ENCODE peak calls at places on chromosomes 2 and 18, in four cellular contexts. L, V, R and H are unnamed samples.
A peak's percentile ranks its signal among the peaks of the same experiment; 100 is the strongest.

GRCh38 chr18:61748024-61748423 is 144.8 kb downstream of the RNF152 start:
- DNase-seq in L (no peak), V (no peak), R (no peak), H (no peak)

GRCh38 chr18:59220784-59221765 is 1.1 kb downstream of the GRP start:
- DNase-seq in L (no peak), V (peak; percentile 59), R (no peak), H (no peak)

GRCh38 chr18:63882333-63883141 is 5.0 kb upstream of the SERPINB2 start:
- DNase-seq in L (peak; percentile 95), V (no peak), R (peak; percentile 99), H (no peak)

GRCh38 chr2:64488050-64488974 is 34.4 kb downstream of the LGALSL start:
- DNase-seq in L (peak; percentile 4), V (peak; percentile 91), R (peak; percentile 65), H (peak; percentile 78)

GRCh38 chr2:134603966-134604365 is 114.8 kb downstream of the TMEM163 start:
- DNase-seq in L (no peak), V (no peak), R (no peak), H (no peak)

GRCh38 chr2:236859896-236860295 is 225.8 kb upstream of the COPS8 start:
- DNase-seq in L (no peak), V (no peak), R (no peak), H (peak; percentile 48)

GRCh38 chr18:36831139-36831538 is 2.2 kb downstream of the KIAA1328 start:
- DNase-seq in L (no peak), V (no peak), R (no peak), H (no peak)

GRCh38 chr2:228853151-228853550 is 417.9 kb downstream of the PID1 start:
- DNase-seq in L (no peak), V (no peak), R (no peak), H (no peak)

GRCh38 chr2:150191349-150191748 is 296.1 kb downstream of the RND3 start:
- DNase-seq in L (peak; percentile 84), V (no peak), R (peak; percentile 80), H (no peak)

GRCh38 chr2:12315224-12315623 is 401.5 kb upstream of the TRIB2 start:
- DNase-seq in L (no peak), V (no peak), R (no peak), H (no peak)

GRCh38 chr2:45237128-45237527 is 227.9 kb upstream of the SIX2 start:
- DNase-seq in L (no peak), V (no peak), R (no peak), H (no peak)

GRCh38 chr2:147331790-147332419 is 512.9 kb upstream of the ACVR2A start:
- DNase-seq in L (peak; percentile 14), V (no peak), R (peak; percentile 59), H (no peak)

GRCh38 chr18:74276609-74277008 is 15.2 kb downstream of the CYB5A start:
- DNase-seq in L (no peak), V (no peak), R (no peak), H (no peak)

GRCh38 chr2:17580319-17580715 is 39.8 kb downstream of the VSNL1 start:
- DNase-seq in L (no peak), V (no peak), R (no peak), H (no peak)

GRCh38 chr2:126971481-126972271 is 73.0 kb downstream of the TEX51 start:
- DNase-seq in L (peak; percentile 41), V (peak; percentile 91), R (peak; percentile 59), H (peak; percentile 82)

GRCh38 chr18:31548825-31549224 is 42.9 kb upstream of the TTR start:
- DNase-seq in L (no peak), V (no peak), R (no peak), H (no peak)

DNA sequence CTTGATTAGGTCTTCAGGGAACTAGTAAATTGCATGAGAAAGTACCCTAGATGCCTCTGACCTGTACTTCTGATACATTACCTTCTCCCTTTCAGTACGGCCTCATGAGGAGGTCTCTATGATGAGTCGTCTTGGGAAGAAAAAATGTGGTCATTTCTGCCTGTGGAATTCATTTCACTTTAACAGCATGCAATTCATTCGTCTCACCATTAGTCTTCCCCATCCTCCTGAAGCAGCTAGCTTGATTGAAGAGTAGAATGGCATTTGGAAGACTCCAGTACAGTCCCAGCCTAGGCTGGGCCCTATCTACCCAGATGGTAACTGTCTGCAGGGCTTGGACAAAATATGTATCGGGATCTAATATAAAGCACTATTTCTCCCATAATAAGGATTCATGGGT is 52.1 kb downstream of the TMX3 start:
- DNase-seq in L (peak; percentile 27), V (no peak), R (peak; percentile 28), H (no peak)
- TF ChIP-seq CTCF in L (no peak), V (no peak), R (peak; percentile 3), H (no peak)

GRCh38 chr2:102975996-102976636 is 214.3 kb downstream of the TMEM182 start:
- DNase-seq in L (peak; percentile 18), V (no peak), R (peak; percentile 1), H (peak; percentile 68)
- TF ChIP-seq CTCF in L (peak; percentile 44), V (no peak), R (peak; percentile 26), H (peak; percentile 77)

GRCh38 chr18:78783564-78783960 is 196.1 kb upstream of the SALL3 start:
- DNase-seq in L (no peak), V (peak; percentile 34), R (no peak), H (no peak)
- TF ChIP-seq CTCF in L (no peak), V (no peak), R (no peak), H (no peak)

GRCh38 chr2:28389399-28390240 is 3.0 kb upstream of the FOSL2 start:
- DNase-seq in L (no peak), V (no peak), R (no peak), H (no peak)

GRCh38 chr2:28392297-28393114 is at the start of gene FOSL2:
- DNase-seq in L (peak; percentile 99), V (peak; percentile 98), R (peak; percentile 100), H (peak; percentile 91)

GRCh38 chr2:28391564-28392296 is 928 bp upstream of the FOSL2 start:
- DNase-seq in L (peak; percentile 80), V (peak; percentile 96), R (peak; percentile 92), H (no peak)

GRCh38 chr2:28390241-28390856 is 2.3 kb upstream of the FOSL2 start:
- DNase-seq in L (peak; percentile 90), V (peak; percentile 93), R (peak; percentile 97), H (peak; percentile 80)

GRCh38 chr2:28390857-28391563 is 1.6 kb upstream of the FOSL2 start:
- DNase-seq in L (no peak), V (peak; percentile 93), R (no peak), H (peak; percentile 80)
- TF ChIP-seq CTCF in L (no peak), V (no peak), R (no peak), H (no peak)

DNA sequence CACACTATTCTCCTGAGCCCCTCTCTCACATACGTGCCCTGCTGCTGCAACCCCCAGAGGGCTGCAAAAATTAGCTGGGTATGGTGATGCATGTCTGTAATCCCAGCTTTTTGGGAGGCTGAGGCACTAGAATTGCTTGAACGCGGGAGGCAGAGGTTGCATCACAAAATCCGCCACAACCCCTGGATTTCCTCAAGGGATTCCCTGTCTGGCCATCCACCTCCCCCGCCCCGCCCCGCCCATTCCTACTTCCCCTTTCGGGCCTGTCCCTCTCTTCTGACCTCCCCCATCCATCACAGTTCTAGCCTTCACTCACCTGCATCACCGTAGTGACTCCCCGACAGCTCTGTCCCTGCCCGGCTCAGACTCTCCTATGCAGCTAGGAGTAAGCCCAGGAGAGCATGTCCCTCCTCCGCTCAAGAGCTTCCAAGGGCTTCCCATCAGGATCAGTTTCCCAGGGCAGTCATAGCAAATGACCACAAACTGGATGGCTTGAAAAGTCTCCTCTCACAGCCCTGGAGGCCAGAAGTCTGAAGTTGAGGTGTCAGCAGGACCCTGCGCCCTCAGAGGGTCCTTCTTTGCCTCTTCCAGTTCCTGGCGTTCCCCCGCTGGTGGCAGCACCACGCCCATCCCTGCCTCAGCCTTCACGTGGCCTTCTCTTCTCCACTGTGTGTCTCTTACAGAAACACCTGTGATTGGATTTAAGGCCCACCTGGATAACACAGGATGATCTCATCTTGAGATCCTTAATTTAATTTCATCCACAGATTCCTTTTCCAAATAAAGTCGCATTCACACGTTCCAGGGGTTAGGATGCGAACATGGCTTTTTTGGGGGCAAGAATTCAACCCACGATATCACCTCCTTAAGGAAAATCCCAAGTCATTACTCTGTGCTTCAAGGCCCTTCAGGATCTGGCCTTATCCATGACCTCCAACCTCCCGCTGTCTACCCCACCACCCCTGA is 58.5 kb downstream of the HS1BP3 start:
- DNase-seq in L (no peak), V (no peak), R (no peak), H (no peak)
- TF ChIP-seq CTCF in L (no peak), V (no peak), R (no peak), H (no peak)

GRCh38 chr2:193627187-193627917 is 1432.6 kb upstream of the TMEFF2 start:
- DNase-seq in L (no peak), V (no peak), R (no peak), H (no peak)

GRCh38 chr2:193627918-193628254 is 1433.2 kb upstream of the TMEFF2 start:
- DNase-seq in L (no peak), V (no peak), R (no peak), H (no peak)
- TF ChIP-seq CTCF in L (no peak), V (no peak), R (no peak), H (no peak)

DNA sequence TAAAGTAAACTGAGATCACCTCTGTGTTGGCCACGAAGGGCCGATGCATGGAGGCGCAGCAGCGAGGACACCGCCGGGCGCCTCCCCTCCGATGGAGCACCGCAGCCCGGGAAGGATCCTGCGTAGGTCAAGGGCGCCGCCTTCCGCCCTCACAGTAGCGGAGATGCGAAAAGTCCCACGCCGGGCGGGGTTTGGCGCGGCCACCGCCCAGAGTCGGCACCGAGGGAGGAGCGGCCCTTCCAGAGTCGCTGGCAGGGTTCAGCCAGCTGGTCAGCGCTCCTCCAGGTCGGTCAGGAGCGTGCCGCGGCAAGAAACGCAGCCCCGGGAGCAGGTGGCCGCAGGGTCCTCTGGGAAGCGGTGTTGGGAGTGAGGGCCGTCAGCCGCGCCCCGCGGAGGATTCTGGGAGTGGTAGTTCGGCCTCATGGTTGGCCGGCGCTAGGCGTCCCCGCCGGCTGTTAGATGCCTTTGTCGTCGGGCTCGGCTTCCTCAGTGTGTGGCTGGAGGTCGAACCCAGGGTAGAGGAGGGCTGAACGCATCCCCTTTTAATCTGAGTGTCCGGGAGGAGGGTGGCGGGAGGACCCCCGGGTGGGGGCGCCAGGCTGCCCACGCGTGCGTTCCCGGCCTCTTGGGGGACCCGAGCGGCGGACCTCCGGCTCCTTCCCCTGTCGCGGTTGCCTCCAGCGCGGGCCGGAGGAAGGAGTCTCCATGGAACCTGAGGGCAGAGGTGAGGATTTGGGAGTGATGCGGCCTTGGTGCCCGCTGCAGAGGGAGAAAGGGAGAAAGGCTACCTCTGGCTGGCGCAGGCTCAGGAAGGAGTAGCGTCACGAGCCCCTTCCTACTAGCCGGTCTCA is at the start of gene ZNF892:
- DNase-seq in L (peak; percentile 83), V (peak; percentile 98), R (peak; percentile 82), H (peak; percentile 93)
- TF ChIP-seq CTCF in L (no peak), V (no peak), R (peak; percentile 34), H (peak; percentile 46)

DNA sequence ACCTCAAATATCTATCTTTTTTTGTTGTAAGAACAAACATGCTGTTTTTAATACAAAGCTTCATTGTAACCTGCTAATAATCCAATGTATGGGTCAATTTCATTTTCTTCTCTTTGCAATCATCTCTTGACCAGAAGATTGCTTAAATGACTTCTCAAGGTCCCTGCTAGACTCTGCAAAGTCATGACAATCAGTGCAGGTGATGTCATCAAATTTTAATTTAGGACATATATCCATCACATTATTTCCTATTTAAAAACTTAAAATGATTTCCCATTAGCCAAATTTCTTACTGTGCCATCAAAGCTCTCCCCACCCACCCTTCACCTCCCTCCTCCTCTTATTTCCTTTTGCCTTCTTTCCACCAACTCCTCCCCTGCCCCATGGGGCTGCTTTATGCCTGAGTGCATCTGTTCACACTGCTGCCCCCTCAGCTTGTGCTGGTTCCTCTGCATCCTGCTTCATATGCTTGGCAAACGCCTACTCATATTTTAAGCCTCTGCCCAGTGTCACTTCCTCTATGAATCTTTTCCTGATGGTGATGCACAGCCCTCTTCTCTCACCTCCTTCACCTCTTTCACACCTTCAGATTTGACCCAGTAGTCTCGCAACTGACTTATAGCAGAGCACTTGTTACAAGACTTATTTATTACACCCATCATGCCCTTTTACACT is 20.3 kb downstream of the PLEK start:
- DNase-seq in L (no peak), V (no peak), R (no peak), H (no peak)
- TF ChIP-seq CTCF in L (no peak), V (no peak), R (no peak), H (no peak)